ENCODE peak calls at places on chromosomes 16 and 17, in six cellular contexts. Z is cardiac fibroblast; F is activated naive CD8-positive, alpha-beta T cell treated with anti-CD3 and anti-CD28 coated beads for 36 hours; W is cardiac muscle cell; G is EH; E is activated CD4-positive, alpha-beta memory T cell treated with anti-CD3 and anti-CD28 coated beads, Interleukin-2, amount 10 ng/mL, durations not matched to agents 7 days and 5 days. C is an unnamed sample.

GRCh38 chr16:49546735-49547134 is 173.1 kb downstream of the C16orf78 start:
- DNase-seq in Z (no peak), F (no peak), W (no peak), G (no peak), E (no peak), C (no peak)

GRCh38 chr17:47633996-47634395 is 15.7 kb upstream of the KPNB1 start:
- DNase-seq in Z (no peak), F (no peak), W (no peak), G (no peak), E (no peak), C (no peak)

GRCh38 chr17:42519546-42520444 is 16.2 kb upstream of the NAGLU start:
- DNase-seq in Z (peak), F (no peak), W (peak), G (peak), E (no peak), C (peak)

GRCh38 chr16:54166342-54166865 is 120.2 kb downstream of the IRX3 start:
- DNase-seq in Z (no peak), F (no peak), W (no peak), G (no peak), E (no peak), C (no peak)

GRCh38 chr16:57485916-57486857 is at the start of gene DOK4:
- DNase-seq in Z (peak), F (peak), W (peak), G (peak), E (peak), C (peak)

GRCh38 chr17:38511126-38512108 is 83.2 kb downstream of the ARHGAP23 start:
- DNase-seq in Z (peak), F (no peak), W (peak), G (peak), E (no peak), C (peak)

GRCh38 chr17:74945543-74945942 is 9.8 kb downstream of the OTOP3 start:
- DNase-seq in Z (no peak), F (no peak), W (no peak), G (no peak), E (no peak), C (no peak)

GRCh38 chr17:27247071-27247957 is 46.6 kb upstream of the WSB1 start:
- DNase-seq in Z (peak), F (no peak), W (peak), G (peak), E (no peak), C (peak)

GRCh38 chr16:84548971-84549844 is 44.7 kb upstream of the MEAK7 start:
- DNase-seq in Z (no peak), F (peak), W (peak), G (no peak), E (peak), C (no peak)

GRCh38 chr16:79805621-79806020 is 205.1 kb upstream of the MAF start:
- DNase-seq in Z (no peak), F (no peak), W (no peak), G (no peak), E (no peak), C (no peak)

GRCh38 chr17:48198950-48199541 is 91.5 kb downstream of the SNX11 start:
- DNase-seq in Z (no peak), F (no peak), W (no peak), G (no peak), E (no peak), C (no peak)

GRCh38 chr16:67673712-67674580 is 7.3 kb downstream of the C16orf86 start:
- DNase-seq in Z (peak), F (no peak), W (peak), G (peak), E (no peak), C (peak)

GRCh38 chr17:2064511-2064910 is 9.6 kb downstream of the HIC1 start:
- DNase-seq in Z (peak), F (no peak), W (peak), G (peak), E (no peak), C (no peak)

GRCh38 chr16:15899538-15900100 is 11.2 kb upstream of the CEP20 start:
- DNase-seq in Z (peak), F (peak), W (peak), G (peak), E (peak), C (peak)

GRCh38 chr17:57776366-57776765 is 31.3 kb upstream of the CCDC182 start:
- DNase-seq in Z (no peak), F (no peak), W (no peak), G (no peak), E (no peak), C (no peak)

C was measured in MCF 10A.